ENCODE peak calls at places on chromosomes 12 and 14, in seven cellular contexts. B is SK-N-SH, N is HepG2, Z is H1, E is GM12892, M is GM12878, T is K562. K is an unnamed sample.

GRCh38 chr12:8662592-8662991 is at the start of gene MFAP5:
- DNase-seq in B (no peak), N (no peak), Z (no peak), E (no peak), M (no peak), T (no peak), K (no peak)

GRCh38 chr14:41144370-41144769 is 462.3 kb upstream of the LRFN5 start:
- DNase-seq in B (no peak), N (no peak), Z (no peak), E (no peak), M (no peak), T (no peak), K (no peak)

GRCh38 chr14:81686512-81686911 is 152.9 kb upstream of the SEL1L start:
- DNase-seq in B (no peak), N (no peak), Z (no peak), E (no peak), M (no peak), T (no peak), K (no peak)

GRCh38 chr14:96923003-96923402 is 125.8 kb downstream of the VRK1 start:
- DNase-seq in B (no peak), N (no peak), Z (no peak), E (no peak), M (no peak), T (no peak), K (no peak)

GRCh38 chr12:131919366-131920156 is 9.5 kb upstream of the PUS1 start:
- DNase-seq in B (no peak), N (no peak), Z (no peak), E (peak), M (no peak), T (no peak), K (no peak)

GRCh38 chr14:69650948-69651369 is 39.6 kb downstream of the SUSD6 start:
- DNase-seq in B (no peak), N (no peak), Z (no peak), E (no peak), M (no peak), T (no peak), K (no peak)

GRCh38 chr12:110320548-110320947 is 39.5 kb downstream of the ATP2A2 start:
- DNase-seq in B (no peak), N (peak), Z (no peak), E (no peak), M (no peak), T (no peak), K (no peak)

GRCh38 chr12:92539966-92540791 is 162.6 kb upstream of the PLEKHG7 start:
- DNase-seq in B (no peak), N (no peak), Z (no peak), E (no peak), M (no peak), T (no peak), K (no peak)

GRCh38 chr14:29390046-29390841 is 537.4 kb downstream of the PRKD1 start:
- DNase-seq in B (no peak), N (no peak), Z (no peak), E (no peak), M (no peak), T (no peak), K (no peak)

GRCh38 chr12:106445981-106446380 is 88.4 kb downstream of the POLR3B start:
- DNase-seq in B (no peak), N (no peak), Z (no peak), E (no peak), M (no peak), T (no peak), K (no peak)

GRCh38 chr12:109617496-109617895 is 43.9 kb downstream of the MVK start:
- DNase-seq in B (no peak), N (no peak), Z (no peak), E (no peak), M (no peak), T (no peak), K (no peak)

GRCh38 chr12:2194060-2194459 is 141.3 kb downstream of the CACNA1C start:
- DNase-seq in B (no peak), N (no peak), Z (no peak), E (no peak), M (no peak), T (no peak), K (no peak)

GRCh38 chr14:64782196-64782595 is 78.0 kb downstream of the PLEKHG3 start:
- DNase-seq in B (no peak), N (no peak), Z (no peak), E (no peak), M (no peak), T (no peak), K (no peak)

GRCh38 chr12:52876371-52876770 is 27.6 kb upstream of the KRT78 start:
- DNase-seq in B (no peak), N (no peak), Z (no peak), E (no peak), M (no peak), T (no peak), K (no peak)

GRCh38 chr12:126910570-126910969 is 1356.4 kb upstream of the TMEM132C start:
- DNase-seq in B (no peak), N (no peak), Z (no peak), E (no peak), M (no peak), T (no peak), K (no peak)

GRCh38 chr12:93177208-93178153 is 200.2 kb upstream of the NUDT4 start:
- DNase-seq in B (no peak), N (peak), Z (no peak), E (no peak), M (no peak), T (no peak), K (no peak)

GRCh38 chr12:3214508-3215365 is 137.6 kb downstream of the TSPAN9 start:
- DNase-seq in B (no peak), N (no peak), Z (no peak), E (no peak), M (no peak), T (peak), K (no peak)

GRCh38 chr12:51217133-51217967 is 512 bp downstream of the POU6F1 start:
- DNase-seq in B (peak), N (no peak), Z (no peak), E (peak), M (no peak), T (peak), K (peak)

GRCh38 chr14:104085889-104086201 is 345 bp downstream of the ASPG start:
- DNase-seq in B (peak), N (no peak), Z (no peak), E (peak), M (no peak), T (no peak), K (peak)

GRCh38 chr14:90159688-90160087 is 96.7 kb upstream of the PSMC1 start:
- DNase-seq in B (peak), N (no peak), Z (no peak), E (no peak), M (no peak), T (no peak), K (no peak)

GRCh38 chr12:52369220-52369619 is 1.9 kb upstream of the KRT85 start:
- DNase-seq in B (no peak), N (no peak), Z (no peak), E (no peak), M (no peak), T (no peak), K (no peak)

GRCh38 chr12:60172266-60172665 is 576.4 kb downstream of the SLC16A7 start:
- DNase-seq in B (no peak), N (no peak), Z (no peak), E (no peak), M (no peak), T (no peak), K (no peak)

GRCh38 chr12:56162468-56163290 is 4.5 kb downstream of the MYL6 start:
- DNase-seq in B (no peak), N (no peak), Z (no peak), E (no peak), M (no peak), T (no peak), K (no peak)

GRCh38 chr12:101925352-101925751 is 48.0 kb downstream of the DRAM1 start:
- DNase-seq in B (no peak), N (no peak), Z (no peak), E (no peak), M (no peak), T (no peak), K (no peak)

GRCh38 chr14:96051642-96052540 is 12.7 kb downstream of the C14orf132 start:
- DNase-seq in B (no peak), N (peak), Z (no peak), E (no peak), M (no peak), T (no peak), K (no peak)

GRCh38 chr14:41810362-41810761 is 203.7 kb downstream of the LRFN5 start:
- DNase-seq in B (no peak), N (no peak), Z (no peak), E (no peak), M (no peak), T (no peak), K (no peak)

GRCh38 chr12:1630081-1630826 is 1.2 kb downstream of the WNT5B start:
- DNase-seq in B (peak), N (no peak), Z (no peak), E (peak), M (no peak), T (no peak), K (peak)

GRCh38 chr12:77845831-77846230 is 15.1 kb downstream of the NAV3 start:
- DNase-seq in B (no peak), N (no peak), Z (no peak), E (no peak), M (no peak), T (no peak), K (no peak)

GRCh38 chr12:64814432-64814831 is 10.0 kb upstream of the TBC1D30 start:
- DNase-seq in B (no peak), N (no peak), Z (no peak), E (no peak), M (no peak), T (no peak), K (no peak)

GRCh38 chr14:99212646-99213045 is 59.4 kb downstream of the BCL11B start:
- DNase-seq in B (no peak), N (no peak), Z (no peak), E (no peak), M (no peak), T (no peak), K (no peak)

GRCh38 chr12:92138144-92138543 is 7.5 kb downstream of the BTG1 start:
- DNase-seq in B (no peak), N (no peak), Z (no peak), E (no peak), M (no peak), T (no peak), K (no peak)

GRCh38 chr14:51554339-51554920 is 97.3 kb upstream of the FRMD6 start:
- DNase-seq in B (no peak), N (no peak), Z (no peak), E (no peak), M (no peak), T (no peak), K (no peak)

GRCh38 chr14:79136437-79137430 is 966.6 kb downstream of the NRXN3 start:
- DNase-seq in B (no peak), N (no peak), Z (no peak), E (no peak), M (no peak), T (no peak), K (no peak)

GRCh38 chr12:72578327-72578726 is 306.2 kb downstream of the TRHDE start:
- DNase-seq in B (no peak), N (no peak), Z (no peak), E (no peak), M (no peak), T (no peak), K (no peak)

DNA sequence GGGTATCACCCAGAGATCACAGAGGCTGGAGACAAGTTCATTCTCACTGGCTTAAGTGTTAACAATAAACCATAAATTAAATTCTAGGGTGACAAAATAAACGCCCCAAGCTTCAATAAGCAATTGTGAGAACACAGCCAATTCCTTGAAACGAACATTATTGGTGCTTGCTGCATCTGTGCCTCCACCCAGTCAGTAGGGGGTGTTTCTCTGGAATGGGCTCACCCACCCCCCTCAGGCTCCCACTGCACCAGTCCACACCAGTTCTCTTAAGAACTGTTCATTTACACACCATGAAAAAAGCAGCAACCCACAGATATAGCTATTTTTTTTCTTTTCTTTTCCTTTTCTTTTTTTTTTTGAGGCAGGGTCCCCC is 34.7 kb downstream of the CDC42BPB start:
- DNase-seq in B (peak), N (no peak), Z (no peak), E (no peak), M (no peak), T (no peak), K (no peak)
- TF ChIP-seq TAF1 in B (no peak), N (no peak), Z (no peak), E (no peak), M (no peak), T (no peak), K (no peak)

DNA sequence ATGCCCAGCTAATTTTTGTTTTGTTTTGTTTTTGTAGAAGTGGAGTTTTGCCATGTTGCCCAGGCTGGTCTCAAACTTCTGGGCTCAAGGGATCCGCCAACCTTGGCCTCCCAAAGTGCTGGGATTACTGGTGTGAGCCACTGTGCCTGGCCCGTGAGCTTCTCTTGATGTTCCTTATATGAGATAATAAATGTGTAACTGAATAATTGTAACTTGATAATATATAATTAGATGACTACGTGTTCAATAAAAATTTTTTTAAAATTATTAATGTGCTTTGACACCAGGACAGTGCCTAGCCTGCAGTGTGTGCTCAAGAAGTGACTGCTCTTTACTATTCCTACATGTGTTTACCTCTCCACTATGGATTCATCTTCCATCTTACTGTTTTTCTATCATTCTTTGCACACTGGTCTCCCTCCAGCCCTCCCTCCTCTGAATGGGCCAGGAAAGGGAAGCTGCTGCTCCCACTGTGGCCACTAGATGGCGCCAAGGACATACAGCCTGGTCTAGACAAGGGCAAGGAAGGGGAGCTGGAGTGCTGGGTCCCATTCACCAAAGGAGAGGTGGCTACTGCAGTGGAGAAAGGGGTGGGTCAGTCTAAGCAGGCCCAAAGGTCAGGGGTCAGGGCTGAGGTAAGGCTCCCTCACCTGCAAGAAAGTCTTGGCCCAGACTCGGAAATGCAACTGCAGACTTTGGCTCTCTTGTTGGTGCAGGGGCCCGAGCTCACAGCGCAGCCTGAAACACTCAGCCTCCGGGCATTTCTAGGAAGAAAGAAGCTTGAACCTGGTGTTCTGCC is 14.7 kb upstream of the ZNF385A start:
- DNase-seq in B (peak), N (peak), Z (no peak), E (peak), M (no peak), T (peak), K (peak)
- TF ChIP-seq TAF1 in B (no peak), N (no peak), Z (no peak), E (no peak), M (no peak), T (no peak), K (no peak)

DNA sequence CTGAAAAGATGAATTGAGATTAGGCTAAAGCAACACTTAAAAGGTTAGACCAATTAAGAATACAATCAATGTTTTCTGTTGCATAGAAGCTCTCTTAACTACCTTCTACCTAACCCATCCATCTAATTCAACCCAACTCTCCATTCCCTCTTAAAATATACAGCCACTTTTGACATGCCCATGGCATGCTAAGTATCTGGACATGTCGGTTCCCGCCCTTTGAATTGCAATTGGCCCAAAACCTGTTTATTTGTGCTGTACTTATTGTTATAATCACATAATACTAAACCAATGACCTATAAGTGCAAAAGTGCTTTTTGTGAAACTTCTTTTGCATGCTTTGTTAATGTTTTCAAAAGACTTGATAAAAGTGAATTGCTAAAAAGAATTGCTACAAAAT is 37.6 kb upstream of the APPL2 start:
- DNase-seq in B (no peak), N (no peak), Z (no peak), E (no peak), M (no peak), T (no peak), K (no peak)
- TF ChIP-seq TAF1 in B (no peak), N (no peak), Z (no peak), E (no peak), M (no peak), T (no peak), K (no peak)

GRCh38 chr14:105486974-105487448 is 325 bp downstream of the CRIP1 start:
- DNase-seq in B (no peak), N (no peak), Z (no peak), E (no peak), M (no peak), T (no peak), K (no peak)
- TF ChIP-seq TAF1 in B (no peak), N (peak), Z (peak), E (no peak), M (no peak), T (no peak), K (no peak)

GRCh38 chr12:105168006-105168405 is 60.5 kb downstream of the WASHC4 start:
- DNase-seq in B (no peak), N (no peak), Z (no peak), E (no peak), M (no peak), T (no peak), K (no peak)
- TF ChIP-seq TAF1 in B (no peak), N (no peak), Z (no peak), E (no peak), M (no peak), T (no peak), K (no peak)

K was measured in GM12891.